ENCODE peak calls at places on chromosomes 12 and 14, in nine cellular contexts. N is tibial artery, K is Calu3, B is body of pancreas, T is endothelial cell of umbilical vein, Q is AG10803, H is upper lobe of right lung, F is IMR-90, E is mesothelial cell of epicardium. L is an unnamed sample.

GRCh38 chr12:30002677-30003076 is 218.9 kb upstream of the TMTC1 start:
- DNase-seq in T (no peak), F (no peak), N (no peak), B (no peak), K (no peak), E (no peak), H (no peak), Q (no peak), L (no peak)

GRCh38 chr14:71439247-71439646 is 493.0 kb upstream of the RGS6 start:
- DNase-seq in H (no peak), F (peak), T (no peak), B (no peak), K (no peak), Q (no peak), E (no peak), N (no peak), L (no peak)

GRCh38 chr12:101277443-101277842 is 2.5 kb upstream of the UTP20 start:
- DNase-seq in H (no peak), K (peak), F (no peak), B (no peak), N (no peak), E (no peak), T (no peak), Q (peak), L (no peak)

GRCh38 chr14:42654707-42655106 is 1048.0 kb downstream of the LRFN5 start:
- DNase-seq in Q (no peak), N (no peak), H (no peak), K (no peak), B (no peak), E (no peak), F (no peak), T (no peak), L (no peak)

GRCh38 chr12:120101182-120101581 is 15.4 kb downstream of the RAB35 start:
- DNase-seq in H (no peak), E (no peak), F (no peak), Q (no peak), B (peak), K (no peak), N (no peak), T (no peak), L (no peak)

GRCh38 chr12:107247650-107248049 is 154.3 kb upstream of the CRY1 start:
- DNase-seq in T (no peak), K (no peak), N (no peak), Q (no peak), E (no peak), H (no peak), F (no peak), B (no peak), L (no peak)

GRCh38 chr12:107359382-107359781 is 266.0 kb upstream of the CRY1 start:
- DNase-seq in T (no peak), N (no peak), F (peak), Q (peak), B (no peak), H (no peak), E (no peak), K (no peak), L (no peak)

GRCh38 chr14:68789798-68790655 is 2.8 kb downstream of the ZFP36L1 start:
- DNase-seq in E (no peak), K (peak), Q (peak), T (peak), N (no peak), H (peak), F (no peak), B (peak), L (peak)

GRCh38 chr12:121184984-121185894 is 24.7 kb upstream of the P2RX4 start:
- DNase-seq in F (no peak), H (no peak), E (no peak), K (no peak), B (no peak), N (no peak), Q (no peak), T (no peak), L (no peak)

GRCh38 chr14:55025948-55026347 is 951 bp downstream of the WDHD1 start:
- DNase-seq in F (no peak), K (no peak), N (no peak), E (no peak), T (no peak), B (no peak), H (no peak), Q (no peak), L (no peak)

GRCh38 chr14:30888480-30889243 is 14.3 kb downstream of the COCH start:
- DNase-seq in F (no peak), B (no peak), N (no peak), K (no peak), H (no peak), Q (no peak), E (no peak), T (no peak), L (no peak)

GRCh38 chr12:117882181-117882580 is 86.6 kb downstream of the KSR2 start:
- DNase-seq in H (no peak), B (no peak), T (no peak), N (no peak), E (no peak), F (no peak), Q (no peak), K (no peak), L (no peak)

GRCh38 chr12:94266796-94267529 is 118.6 kb downstream of the PLXNC1 start:
- DNase-seq in B (no peak), E (no peak), N (no peak), Q (peak), T (no peak), F (peak), K (no peak), H (no peak), L (no peak)

GRCh38 chr14:33950320-33951182 is at the start of gene EGLN3:
- DNase-seq in B (peak), N (peak), Q (peak), T (peak), E (peak), K (peak), H (peak), F (peak), L (peak)

GRCh38 chr12:32053881-32054624 is 52.6 kb upstream of the BICD1 start:
- DNase-seq in H (no peak), N (no peak), E (no peak), T (no peak), Q (no peak), B (no peak), F (peak), K (no peak), L (no peak)

GRCh38 chr12:57428965-57429364 is 1.9 kb downstream of the R3HDM2 start:
- DNase-seq in H (no peak), T (no peak), K (no peak), B (no peak), E (no peak), F (no peak), N (no peak), Q (no peak), L (no peak)

GRCh38 chr12:57430117-57430930 is 519 bp downstream of the R3HDM2 start:
- DNase-seq in H (no peak), K (peak), E (no peak), F (peak), N (peak), T (peak), Q (peak), B (no peak), L (peak)

GRCh38 chr12:57429473-57430116 is 1.2 kb downstream of the R3HDM2 start:
- DNase-seq in E (no peak), H (no peak), Q (peak), F (peak), T (no peak), B (no peak), N (no peak), K (no peak), L (no peak)

GRCh38 chr12:57433370-57433769 is 1.2 kb upstream of the INHBC start:
- DNase-seq in K (no peak), N (no peak), T (no peak), H (no peak), Q (no peak), B (no peak), F (no peak), E (no peak), L (no peak)

DNA sequence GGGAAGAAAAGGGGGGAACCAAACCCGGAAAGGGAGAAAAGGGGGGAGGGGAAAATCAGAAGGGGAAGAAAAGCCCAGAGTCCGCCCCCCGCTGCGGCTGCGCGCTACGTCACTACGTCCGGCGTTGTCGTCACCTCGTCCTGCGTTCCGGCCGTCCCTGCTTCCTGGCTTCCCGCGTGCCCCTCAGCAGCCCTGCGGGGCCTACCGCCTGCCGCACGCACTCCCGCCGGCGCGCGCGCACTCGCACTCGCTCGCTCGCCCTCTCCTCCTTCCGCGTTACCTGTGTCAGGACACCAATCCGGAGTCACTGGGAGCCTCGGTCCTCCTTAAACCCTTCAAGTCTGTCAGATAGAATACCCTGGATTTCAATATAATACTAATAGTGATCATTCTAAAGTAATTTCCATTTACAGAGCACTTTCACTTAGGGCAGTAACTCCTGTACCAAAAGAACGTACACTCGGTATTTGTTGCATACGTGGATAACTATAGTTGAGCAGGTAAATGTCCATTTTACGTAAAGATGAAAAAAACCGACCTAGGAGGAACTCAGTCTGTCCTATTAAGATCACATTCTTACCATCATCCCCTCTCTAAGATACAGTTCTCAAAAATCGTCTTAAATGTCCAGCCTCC is at the start of gene R3HDM2:
- DNase-seq in E (peak), N (peak), Q (peak), H (peak), B (peak), F (peak), T (peak), K (peak), L (peak)
- TF ChIP-seq CTCF in E (no peak), N (no peak), Q (no peak), H (no peak), B (no peak), F (no peak), T (no peak), K (no peak), L (no peak)

GRCh38 chr14:100654814-100655795 is 67.9 kb upstream of the BEGAIN start:
- DNase-seq in Q (no peak), K (peak), N (no peak), T (no peak), H (no peak), B (peak), F (no peak), E (no peak), L (peak)

GRCh38 chr14:100654025-100654813 is 67.0 kb upstream of the BEGAIN start:
- DNase-seq in B (no peak), K (no peak), E (no peak), N (no peak), Q (no peak), T (no peak), F (no peak), H (no peak), L (no peak)

GRCh38 chr14:100652739-100653138 is 65.5 kb upstream of the BEGAIN start:
- DNase-seq in F (no peak), H (no peak), T (no peak), Q (peak), K (no peak), E (no peak), N (no peak), B (no peak), L (no peak)

GRCh38 chr14:100651999-100652508 is 64.8 kb upstream of the BEGAIN start:
- DNase-seq in K (no peak), H (no peak), T (no peak), E (no peak), B (peak), F (peak), N (no peak), Q (peak), L (no peak)

GRCh38 chr14:100653409-100653808 is 66.2 kb upstream of the BEGAIN start:
- DNase-seq in B (no peak), H (no peak), E (no peak), F (no peak), Q (no peak), N (no peak), T (no peak), K (no peak), L (no peak)
- TF ChIP-seq CTCF in B (no peak), H (peak), E (peak), F (peak), Q (peak), N (peak), T (peak), K (peak), L (peak)

DNA sequence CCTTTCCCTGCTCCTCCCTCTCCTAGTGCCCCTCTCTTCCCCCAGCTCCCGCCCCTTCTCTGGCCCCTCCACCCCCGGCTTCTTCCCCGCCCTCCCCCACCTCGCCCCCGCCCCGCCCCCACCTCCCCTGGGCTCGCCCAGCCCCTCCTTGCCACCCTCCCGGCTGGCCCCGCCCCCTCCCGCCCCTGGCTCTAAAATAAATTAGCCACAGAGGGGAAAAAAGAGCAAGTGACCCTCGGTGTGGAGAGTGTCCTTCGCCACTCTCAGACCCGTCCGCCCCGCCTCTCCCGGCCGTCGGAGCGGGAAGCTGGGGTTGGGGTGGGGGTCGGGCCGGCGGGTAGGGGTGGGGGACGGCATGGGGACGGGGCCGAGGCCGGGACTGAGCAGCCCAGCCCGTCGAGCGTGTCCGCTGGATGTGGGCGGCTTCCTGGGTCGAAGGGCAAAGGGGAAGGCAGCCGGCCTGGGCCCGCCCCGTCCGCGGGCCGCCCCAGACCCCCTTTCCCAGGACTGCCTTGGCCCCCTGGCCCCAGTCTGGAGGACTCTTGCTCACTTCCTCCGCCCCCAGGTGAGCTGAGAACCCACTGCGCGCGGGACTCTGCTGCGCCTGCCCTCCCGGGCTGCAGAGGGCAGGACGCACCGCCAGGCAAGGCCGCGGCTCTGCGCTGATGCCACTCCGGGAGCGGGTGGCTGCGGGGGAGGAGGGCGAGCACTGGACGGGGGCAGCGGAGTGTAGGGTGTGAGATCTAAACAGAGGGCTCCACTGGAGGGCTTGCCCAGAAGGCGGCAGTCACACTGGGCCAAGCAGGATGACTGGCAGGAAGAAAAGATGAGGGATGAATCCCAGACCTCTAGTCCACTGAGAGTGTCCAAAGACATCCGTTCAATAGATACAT is 571 bp upstream of the FIGNL2 start:
- DNase-seq in E (no peak), B (no peak), K (no peak), N (no peak), Q (no peak), T (peak), H (no peak), F (no peak), L (peak)
- TF ChIP-seq CTCF in E (no peak), B (no peak), K (no peak), N (no peak), Q (no peak), T (no peak), H (no peak), F (no peak), L (peak)

DNA sequence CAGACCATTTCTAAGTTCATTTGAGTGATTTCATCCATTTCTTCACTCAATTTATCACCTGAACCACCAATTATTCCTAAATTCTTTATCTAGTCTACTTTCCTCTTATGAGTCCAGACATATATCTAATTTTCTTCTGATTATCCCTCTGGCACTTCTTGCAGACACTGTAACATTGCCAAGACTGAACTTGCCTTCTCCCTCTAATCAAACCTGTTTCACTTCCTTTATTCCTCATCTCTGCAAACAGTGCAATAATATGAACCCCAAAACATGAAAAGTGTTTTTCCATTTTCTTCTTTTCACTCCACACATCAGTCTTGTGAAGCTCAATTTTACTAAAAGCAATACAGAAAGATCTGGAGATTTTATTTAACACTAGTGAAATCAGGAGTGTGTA is 37.8 kb upstream of the PTPRQ start:
- DNase-seq in N (no peak), T (no peak), B (no peak), F (no peak), K (no peak), Q (no peak), H (no peak), E (no peak), L (no peak)
- TF ChIP-seq CTCF in N (no peak), T (no peak), B (no peak), F (no peak), K (no peak), Q (no peak), H (no peak), E (no peak), L (no peak)

L was measured in neural crest cell.